ENCODE peak calls at places on chromosomes 13 and 19, in seven cellular contexts. One of them, this sample, is unnamed.

GRCh38 chr19:35901055-35901644 is 810 bp upstream of the NFKBID start:
- DNase-seq in Karpas-422: no peak
- DNase-seq in cardiac muscle cell: no peak
- DNase-seq in kidney: no peak
- DNase-seq in skeletal muscle cell: no peak
- DNase-seq in gastrocnemius medialis: no peak
- DNase-seq in foreskin fibroblast: peak
- DNase-seq in this sample: no peak

GRCh38 chr13:66071018-66071417 is 1159.1 kb downstream of the PCDH9 start:
- DNase-seq in Karpas-422: no peak
- DNase-seq in cardiac muscle cell: peak
- DNase-seq in kidney: no peak
- DNase-seq in skeletal muscle cell: no peak
- DNase-seq in gastrocnemius medialis: no peak
- DNase-seq in foreskin fibroblast: no peak
- DNase-seq in this sample: no peak

GRCh38 chr13:43245374-43245964 is 222.1 kb downstream of the DNAJC15 start:
- DNase-seq in Karpas-422: no peak
- DNase-seq in cardiac muscle cell: no peak
- DNase-seq in kidney: no peak
- DNase-seq in skeletal muscle cell: peak
- DNase-seq in gastrocnemius medialis: no peak
- DNase-seq in foreskin fibroblast: peak
- DNase-seq in this sample: no peak

GRCh38 chr13:36543671-36544070 is 111.4 kb downstream of the CCNA1 start:
- DNase-seq in Karpas-422: no peak
- DNase-seq in cardiac muscle cell: peak
- DNase-seq in kidney: no peak
- DNase-seq in skeletal muscle cell: no peak
- DNase-seq in gastrocnemius medialis: no peak
- DNase-seq in foreskin fibroblast: no peak
- DNase-seq in this sample: no peak

GRCh38 chr13:93959796-93960533 is 519.5 kb downstream of the DCT start:
- DNase-seq in Karpas-422: no peak
- DNase-seq in cardiac muscle cell: no peak
- DNase-seq in kidney: no peak
- DNase-seq in skeletal muscle cell: peak
- DNase-seq in gastrocnemius medialis: no peak
- DNase-seq in foreskin fibroblast: peak
- DNase-seq in this sample: no peak

GRCh38 chr13:27835799-27836198 is 43.5 kb downstream of the GSX1 start:
- DNase-seq in Karpas-422: no peak
- DNase-seq in cardiac muscle cell: no peak
- DNase-seq in kidney: no peak
- DNase-seq in skeletal muscle cell: no peak
- DNase-seq in gastrocnemius medialis: no peak
- DNase-seq in foreskin fibroblast: no peak
- DNase-seq in this sample: no peak

GRCh38 chr19:46390121-46390858 is 23.1 kb downstream of the CCDC8 start:
- DNase-seq in Karpas-422: no peak
- DNase-seq in cardiac muscle cell: no peak
- DNase-seq in kidney: peak
- DNase-seq in skeletal muscle cell: no peak
- DNase-seq in gastrocnemius medialis: no peak
- DNase-seq in foreskin fibroblast: no peak
- DNase-seq in this sample: no peak

GRCh38 chr13:30735025-30735967 is at the start of gene ALOX5AP:
- DNase-seq in Karpas-422: peak
- DNase-seq in cardiac muscle cell: no peak
- DNase-seq in kidney: no peak
- DNase-seq in skeletal muscle cell: no peak
- DNase-seq in gastrocnemius medialis: no peak
- DNase-seq in foreskin fibroblast: no peak
- DNase-seq in this sample: peak

GRCh38 chr19:39146091-39146490 is 20.5 kb downstream of the PAK4 start:
- DNase-seq in Karpas-422: no peak
- DNase-seq in cardiac muscle cell: no peak
- DNase-seq in kidney: no peak
- DNase-seq in skeletal muscle cell: no peak
- DNase-seq in gastrocnemius medialis: no peak
- DNase-seq in foreskin fibroblast: no peak
- DNase-seq in this sample: no peak

GRCh38 chr13:105804561-105805190 is 730.8 kb downstream of the EFNB2 start:
- DNase-seq in Karpas-422: no peak
- DNase-seq in cardiac muscle cell: no peak
- DNase-seq in kidney: no peak
- DNase-seq in skeletal muscle cell: no peak
- DNase-seq in gastrocnemius medialis: no peak
- DNase-seq in foreskin fibroblast: peak
- DNase-seq in this sample: no peak

GRCh38 chr19:8445488-8446001 is 770 bp downstream of the HNRNPM start:
- DNase-seq in Karpas-422: peak
- DNase-seq in cardiac muscle cell: peak
- DNase-seq in kidney: peak
- DNase-seq in skeletal muscle cell: no peak
- DNase-seq in gastrocnemius medialis: peak
- DNase-seq in foreskin fibroblast: peak
- DNase-seq in this sample: peak

GRCh38 chr13:19838726-19839342 is 24.6 kb downstream of the ZMYM5 start:
- DNase-seq in Karpas-422: no peak
- DNase-seq in cardiac muscle cell: no peak
- DNase-seq in kidney: no peak
- DNase-seq in skeletal muscle cell: peak
- DNase-seq in gastrocnemius medialis: no peak
- DNase-seq in foreskin fibroblast: peak
- DNase-seq in this sample: no peak

GRCh38 chr19:15986694-15987093 is 37.9 kb downstream of the OR10H4 start:
- DNase-seq in Karpas-422: no peak
- DNase-seq in cardiac muscle cell: no peak
- DNase-seq in kidney: no peak
- DNase-seq in skeletal muscle cell: no peak
- DNase-seq in gastrocnemius medialis: no peak
- DNase-seq in foreskin fibroblast: no peak
- DNase-seq in this sample: no peak

GRCh38 chr19:15995536-15995935 is 46.7 kb downstream of the OR10H4 start:
- DNase-seq in Karpas-422: no peak
- DNase-seq in cardiac muscle cell: no peak
- DNase-seq in kidney: no peak
- DNase-seq in skeletal muscle cell: no peak
- DNase-seq in gastrocnemius medialis: no peak
- DNase-seq in foreskin fibroblast: peak
- DNase-seq in this sample: no peak

GRCh38 chr19:15989889-15990288 is 41.1 kb downstream of the OR10H4 start:
- DNase-seq in Karpas-422: no peak
- DNase-seq in cardiac muscle cell: no peak
- DNase-seq in kidney: no peak
- DNase-seq in skeletal muscle cell: no peak
- DNase-seq in gastrocnemius medialis: no peak
- DNase-seq in foreskin fibroblast: no peak
- DNase-seq in this sample: no peak

GRCh38 chr19:15992014-15992413 is 43.2 kb downstream of the OR10H4 start:
- DNase-seq in Karpas-422: no peak
- DNase-seq in cardiac muscle cell: no peak
- DNase-seq in kidney: no peak
- DNase-seq in skeletal muscle cell: no peak
- DNase-seq in gastrocnemius medialis: no peak
- DNase-seq in foreskin fibroblast: no peak
- DNase-seq in this sample: no peak

DNA sequence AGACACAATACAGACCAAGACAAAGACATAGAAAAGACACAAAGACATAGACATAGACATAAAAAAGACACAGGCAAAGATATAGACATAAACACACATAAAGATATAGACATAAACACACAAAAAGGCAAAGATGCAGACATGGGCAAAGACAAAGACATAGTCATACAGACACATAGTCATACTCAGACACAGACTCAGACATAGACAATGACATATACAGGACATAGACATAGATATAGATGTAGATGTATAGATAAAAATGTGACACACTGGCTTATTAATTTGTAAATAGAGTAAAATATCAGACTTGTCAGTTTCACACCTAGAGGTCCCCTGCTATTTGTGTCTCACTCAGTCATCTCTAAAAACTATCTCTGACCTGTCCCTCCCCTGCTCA is 42.8 kb downstream of the OR10H4 start:
- DNase-seq in Karpas-422: no peak
- DNase-seq in cardiac muscle cell: no peak
- DNase-seq in kidney: no peak
- DNase-seq in skeletal muscle cell: no peak
- DNase-seq in gastrocnemius medialis: no peak
- DNase-seq in foreskin fibroblast: no peak
- DNase-seq in this sample: no peak
- H3K4me3 ChIP-seq in Karpas-422: no peak
- H3K4me3 ChIP-seq in cardiac muscle cell: no peak
- H3K4me3 ChIP-seq in kidney: no peak
- H3K4me3 ChIP-seq in skeletal muscle cell: no peak
- H3K4me3 ChIP-seq in gastrocnemius medialis: no peak
- H3K4me3 ChIP-seq in foreskin fibroblast: no peak
- H3K4me3 ChIP-seq in this sample: no peak

GRCh38 chr19:30222993-30223865 is 149.0 kb upstream of the ZNF536 start:
- DNase-seq in Karpas-422: no peak
- DNase-seq in cardiac muscle cell: peak
- DNase-seq in kidney: no peak
- DNase-seq in skeletal muscle cell: no peak
- DNase-seq in gastrocnemius medialis: no peak
- DNase-seq in foreskin fibroblast: no peak
- DNase-seq in this sample: no peak
- H3K4me3 ChIP-seq in Karpas-422: no peak
- H3K4me3 ChIP-seq in cardiac muscle cell: no peak
- H3K4me3 ChIP-seq in kidney: no peak
- H3K4me3 ChIP-seq in skeletal muscle cell: no peak
- H3K4me3 ChIP-seq in gastrocnemius medialis: no peak
- H3K4me3 ChIP-seq in foreskin fibroblast: no peak
- H3K4me3 ChIP-seq in this sample: no peak

GRCh38 chr19:43781630-43782310 is 997 bp upstream of the KCNN4 start:
- DNase-seq in Karpas-422: no peak
- DNase-seq in cardiac muscle cell: no peak
- DNase-seq in kidney: no peak
- DNase-seq in skeletal muscle cell: no peak
- DNase-seq in gastrocnemius medialis: no peak
- DNase-seq in foreskin fibroblast: no peak
- DNase-seq in this sample: no peak
- H3K4me3 ChIP-seq in Karpas-422: no peak
- H3K4me3 ChIP-seq in cardiac muscle cell: no peak
- H3K4me3 ChIP-seq in kidney: no peak
- H3K4me3 ChIP-seq in skeletal muscle cell: no peak
- H3K4me3 ChIP-seq in gastrocnemius medialis: no peak
- H3K4me3 ChIP-seq in foreskin fibroblast: no peak
- H3K4me3 ChIP-seq in this sample: no peak

DNA sequence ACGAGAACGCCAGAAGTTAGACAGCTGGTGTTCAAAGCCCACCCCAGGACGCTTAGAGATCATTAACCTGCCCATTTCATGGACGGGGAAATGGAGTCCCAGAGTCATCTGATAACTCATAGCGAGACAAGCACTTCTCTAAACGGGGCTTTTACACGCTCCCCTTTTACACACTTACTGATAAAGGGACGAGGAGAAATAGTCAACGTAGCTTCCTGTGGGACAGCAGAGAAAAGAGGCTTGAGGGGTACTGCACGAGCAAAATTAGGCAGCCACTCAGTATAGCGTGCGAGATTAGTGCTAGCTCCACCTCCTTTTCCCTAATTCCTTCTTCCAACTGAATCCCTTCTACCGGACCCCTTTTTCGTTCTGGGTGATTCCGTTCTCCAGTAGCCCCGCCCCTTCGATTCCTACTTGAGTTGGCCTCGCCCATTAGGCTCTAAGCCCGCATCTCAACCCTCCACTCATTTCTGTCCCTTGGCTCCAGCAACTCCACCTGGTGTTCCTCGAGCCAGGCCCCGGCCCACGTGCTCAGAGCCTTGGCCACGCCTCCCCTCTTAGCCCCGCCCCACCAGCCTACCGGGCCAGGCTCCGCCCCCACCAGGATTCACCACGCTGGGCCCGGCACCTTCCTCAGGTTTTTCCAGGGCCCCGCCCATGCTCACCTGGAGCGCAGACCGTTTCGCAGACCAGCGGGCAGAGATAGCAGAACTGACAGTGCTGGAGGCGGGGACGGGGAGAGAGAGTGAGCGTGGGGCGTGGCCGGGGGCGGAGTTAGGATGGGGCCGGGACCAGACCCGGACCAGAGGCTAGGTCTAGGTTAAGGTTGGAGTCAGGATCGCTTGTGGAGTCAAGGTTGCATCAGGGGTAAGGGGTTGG is 3.6 kb downstream of the HRC start:
- DNase-seq in Karpas-422: peak
- DNase-seq in cardiac muscle cell: peak
- DNase-seq in kidney: peak
- DNase-seq in skeletal muscle cell: no peak
- DNase-seq in gastrocnemius medialis: peak
- DNase-seq in foreskin fibroblast: peak
- DNase-seq in this sample: peak
- H3K4me3 ChIP-seq in Karpas-422: no peak
- H3K4me3 ChIP-seq in cardiac muscle cell: peak
- H3K4me3 ChIP-seq in kidney: no peak
- H3K4me3 ChIP-seq in skeletal muscle cell: peak
- H3K4me3 ChIP-seq in gastrocnemius medialis: peak
- H3K4me3 ChIP-seq in foreskin fibroblast: no peak
- H3K4me3 ChIP-seq in this sample: no peak

GRCh38 chr19:55644842-55645511 is 1.5 kb downstream of the ZNF581 start:
- DNase-seq in Karpas-422: peak
- DNase-seq in cardiac muscle cell: no peak
- DNase-seq in kidney: peak
- DNase-seq in skeletal muscle cell: no peak
- DNase-seq in gastrocnemius medialis: no peak
- DNase-seq in foreskin fibroblast: no peak
- DNase-seq in this sample: no peak
- H3K4me3 ChIP-seq in Karpas-422: peak
- H3K4me3 ChIP-seq in cardiac muscle cell: peak
- H3K4me3 ChIP-seq in kidney: no peak
- H3K4me3 ChIP-seq in skeletal muscle cell: peak
- H3K4me3 ChIP-seq in gastrocnemius medialis: no peak
- H3K4me3 ChIP-seq in foreskin fibroblast: peak
- H3K4me3 ChIP-seq in this sample: peak

GRCh38 chr13:51125495-51126226 is 14.6 kb upstream of the C13orf42 start:
- DNase-seq in Karpas-422: peak
- DNase-seq in cardiac muscle cell: peak
- DNase-seq in kidney: no peak
- DNase-seq in skeletal muscle cell: peak
- DNase-seq in gastrocnemius medialis: no peak
- DNase-seq in foreskin fibroblast: peak
- DNase-seq in this sample: peak
- H3K4me3 ChIP-seq in Karpas-422: no peak
- H3K4me3 ChIP-seq in cardiac muscle cell: no peak
- H3K4me3 ChIP-seq in kidney: no peak
- H3K4me3 ChIP-seq in skeletal muscle cell: no peak
- H3K4me3 ChIP-seq in gastrocnemius medialis: no peak
- H3K4me3 ChIP-seq in foreskin fibroblast: no peak
- H3K4me3 ChIP-seq in this sample: no peak